ENCODE peak calls at places on chromosome 15, in four cellular contexts. One of them, this sample, is unnamed.

GRCh38 chr15:71443538-71443937 is 328.3 kb downstream of the THSD4 start:
- DNase-seq in caudate nucleus: no peak
- DNase-seq in neural crest cell: peak; percentile 65
- DNase-seq in progenitor cell of endocrine pancreas: peak; percentile 43
- DNase-seq in this sample: no peak

GRCh38 chr15:89680282-89680873 is 1.2 kb upstream of the PLIN1 start:
- DNase-seq in caudate nucleus: no peak
- DNase-seq in neural crest cell: no peak
- DNase-seq in progenitor cell of endocrine pancreas: no peak
- DNase-seq in this sample: peak; percentile 66

GRCh38 chr15:96737408-96737807 is 406.9 kb downstream of the NR2F2 start:
- DNase-seq in caudate nucleus: no peak
- DNase-seq in neural crest cell: no peak
- DNase-seq in progenitor cell of endocrine pancreas: no peak
- DNase-seq in this sample: no peak

GRCh38 chr15:95930659-95931375 is 399.7 kb upstream of the NR2F2 start:
- DNase-seq in caudate nucleus: no peak
- DNase-seq in neural crest cell: no peak
- DNase-seq in progenitor cell of endocrine pancreas: no peak
- DNase-seq in this sample: no peak

GRCh38 chr15:38481761-38482160 is 27.8 kb downstream of the FAM98B start:
- DNase-seq in caudate nucleus: no peak
- DNase-seq in neural crest cell: no peak
- DNase-seq in progenitor cell of endocrine pancreas: no peak
- DNase-seq in this sample: no peak

GRCh38 chr15:81256916-81257315 is 60.2 kb downstream of the IL16 start:
- DNase-seq in caudate nucleus: no peak
- DNase-seq in neural crest cell: no peak
- DNase-seq in progenitor cell of endocrine pancreas: no peak
- DNase-seq in this sample: no peak

GRCh38 chr15:64681424-64682024 is 93.9 kb downstream of the RBPMS2 start:
- DNase-seq in caudate nucleus: no peak
- DNase-seq in neural crest cell: peak; percentile 38
- DNase-seq in progenitor cell of endocrine pancreas: peak; percentile 28
- DNase-seq in this sample: no peak

GRCh38 chr15:35555244-35555643 is 9.3 kb upstream of the DPH6 start:
- DNase-seq in caudate nucleus: no peak
- DNase-seq in neural crest cell: no peak
- DNase-seq in progenitor cell of endocrine pancreas: no peak
- DNase-seq in this sample: no peak

GRCh38 chr15:94535298-94536048 is 304.1 kb downstream of the MCTP2 start:
- DNase-seq in caudate nucleus: no peak
- DNase-seq in neural crest cell: no peak
- DNase-seq in progenitor cell of endocrine pancreas: no peak
- DNase-seq in this sample: no peak

GRCh38 chr15:63995789-63996188 is 50.5 kb downstream of the DAPK2 start:
- DNase-seq in caudate nucleus: no peak
- DNase-seq in neural crest cell: no peak
- DNase-seq in progenitor cell of endocrine pancreas: no peak
- DNase-seq in this sample: no peak

GRCh38 chr15:85623648-85624047 is 171.1 kb downstream of the KLHL25 start:
- DNase-seq in caudate nucleus: no peak
- DNase-seq in neural crest cell: no peak
- DNase-seq in progenitor cell of endocrine pancreas: no peak
- DNase-seq in this sample: no peak

GRCh38 chr15:77032052-77032646 is 37.2 kb downstream of the PSTPIP1 start:
- DNase-seq in caudate nucleus: no peak
- DNase-seq in neural crest cell: no peak
- DNase-seq in progenitor cell of endocrine pancreas: peak; percentile 8
- DNase-seq in this sample: no peak

GRCh38 chr15:33506781-33507180 is 196.0 kb downstream of the RYR3 start:
- DNase-seq in caudate nucleus: no peak
- DNase-seq in neural crest cell: no peak
- DNase-seq in progenitor cell of endocrine pancreas: no peak
- DNase-seq in this sample: no peak

GRCh38 chr15:98884894-98885293 is 122.7 kb downstream of the PGPEP1L start:
- DNase-seq in caudate nucleus: no peak
- DNase-seq in neural crest cell: no peak
- DNase-seq in progenitor cell of endocrine pancreas: no peak
- DNase-seq in this sample: no peak

GRCh38 chr15:52498700-52499099 is 30.0 kb downstream of the MYO5A start:
- DNase-seq in caudate nucleus: no peak
- DNase-seq in neural crest cell: no peak
- DNase-seq in progenitor cell of endocrine pancreas: no peak
- DNase-seq in this sample: no peak

GRCh38 chr15:85752591-85752990 is 42.1 kb downstream of the KLHL25 start:
- DNase-seq in caudate nucleus: no peak
- DNase-seq in neural crest cell: no peak
- DNase-seq in progenitor cell of endocrine pancreas: no peak
- DNase-seq in this sample: no peak

GRCh38 chr15:52417501-52417900 is 111.2 kb downstream of the MYO5A start:
- DNase-seq in caudate nucleus: no peak
- DNase-seq in neural crest cell: no peak
- DNase-seq in progenitor cell of endocrine pancreas: no peak
- DNase-seq in this sample: no peak

GRCh38 chr15:44812029-44812517 is 75.7 kb downstream of the TRIM69 start:
- DNase-seq in caudate nucleus: no peak
- DNase-seq in neural crest cell: no peak
- DNase-seq in progenitor cell of endocrine pancreas: no peak
- DNase-seq in this sample: no peak

GRCh38 chr15:33031324-33031736 is 163.2 kb downstream of the FMN1 start:
- DNase-seq in caudate nucleus: no peak
- DNase-seq in neural crest cell: no peak
- DNase-seq in progenitor cell of endocrine pancreas: no peak
- DNase-seq in this sample: no peak

GRCh38 chr15:33467816-33468163 is 157.0 kb downstream of the RYR3 start:
- DNase-seq in caudate nucleus: no peak
- DNase-seq in neural crest cell: no peak
- DNase-seq in progenitor cell of endocrine pancreas: no peak
- DNase-seq in this sample: no peak

GRCh38 chr15:49215768-49216739 is 46.0 kb downstream of the GALK2 start:
- DNase-seq in caudate nucleus: no peak
- DNase-seq in neural crest cell: no peak
- DNase-seq in progenitor cell of endocrine pancreas: no peak
- DNase-seq in this sample: no peak

GRCh38 chr15:68210821-68211655 is 5.9 kb upstream of the CALML4 start:
- DNase-seq in caudate nucleus: peak; percentile 62
- DNase-seq in neural crest cell: peak; percentile 72
- DNase-seq in progenitor cell of endocrine pancreas: peak; percentile 63
- DNase-seq in this sample: peak; percentile 63

GRCh38 chr15:92095691-92096090 is 242.2 kb downstream of the SLCO3A1 start:
- DNase-seq in caudate nucleus: no peak
- DNase-seq in neural crest cell: no peak
- DNase-seq in progenitor cell of endocrine pancreas: no peak
- DNase-seq in this sample: no peak

GRCh38 chr15:85330941-85331588 is 49.3 kb upstream of the AKAP13 start:
- DNase-seq in caudate nucleus: no peak
- DNase-seq in neural crest cell: peak; percentile 68
- DNase-seq in progenitor cell of endocrine pancreas: peak; percentile 57
- DNase-seq in this sample: peak; percentile 27

GRCh38 chr15:56950979-56951378 is 32.5 kb downstream of the TCF12 start:
- DNase-seq in caudate nucleus: no peak
- DNase-seq in neural crest cell: no peak
- DNase-seq in progenitor cell of endocrine pancreas: no peak
- DNase-seq in this sample: no peak

GRCh38 chr15:90710436-90710835 is 6.7 kb upstream of the BLM start:
- DNase-seq in caudate nucleus: no peak
- DNase-seq in neural crest cell: no peak
- DNase-seq in progenitor cell of endocrine pancreas: no peak
- DNase-seq in this sample: no peak

GRCh38 chr15:34239151-34239761 is 14.4 kb downstream of the EMC4 start:
- DNase-seq in caudate nucleus: no peak
- DNase-seq in neural crest cell: no peak
- DNase-seq in progenitor cell of endocrine pancreas: no peak
- DNase-seq in this sample: no peak

GRCh38 chr15:99943466-99943865 is 210.2 kb upstream of the LYSMD4 start:
- DNase-seq in caudate nucleus: no peak
- DNase-seq in neural crest cell: no peak
- DNase-seq in progenitor cell of endocrine pancreas: no peak
- DNase-seq in this sample: no peak

GRCh38 chr15:95684693-95685115 is 645.8 kb upstream of the NR2F2 start:
- DNase-seq in caudate nucleus: no peak
- DNase-seq in neural crest cell: no peak
- DNase-seq in progenitor cell of endocrine pancreas: no peak
- DNase-seq in this sample: no peak

GRCh38 chr15:63509933-63510547 is 5.6 kb downstream of the USP3 start:
- DNase-seq in caudate nucleus: no peak
- DNase-seq in neural crest cell: no peak
- DNase-seq in progenitor cell of endocrine pancreas: no peak
- DNase-seq in this sample: no peak

GRCh38 chr15:67149859-67150824 is 84.7 kb downstream of the SMAD3 start:
- DNase-seq in caudate nucleus: no peak
- DNase-seq in neural crest cell: no peak
- DNase-seq in progenitor cell of endocrine pancreas: no peak
- DNase-seq in this sample: no peak

GRCh38 chr15:71680079-71680461 is 130.3 kb upstream of the NR2E3 start:
- DNase-seq in caudate nucleus: no peak
- DNase-seq in neural crest cell: no peak
- DNase-seq in progenitor cell of endocrine pancreas: no peak
- DNase-seq in this sample: no peak

GRCh38 chr15:35208353-35208752 is 123.3 kb upstream of the NANOGP8 start:
- DNase-seq in caudate nucleus: no peak
- DNase-seq in neural crest cell: no peak
- DNase-seq in progenitor cell of endocrine pancreas: no peak
- DNase-seq in this sample: no peak

GRCh38 chr15:73688455-73688854 is 4.3 kb downstream of the CD276 start:
- DNase-seq in caudate nucleus: no peak
- DNase-seq in neural crest cell: no peak
- DNase-seq in progenitor cell of endocrine pancreas: no peak
- DNase-seq in this sample: no peak

GRCh38 chr15:29571728-29572454 is 250.4 kb downstream of the TJP1 start:
- DNase-seq in caudate nucleus: no peak
- DNase-seq in neural crest cell: peak; percentile 7
- DNase-seq in progenitor cell of endocrine pancreas: no peak
- DNase-seq in this sample: no peak

GRCh38 chr15:99016680-99017321 is 9.2 kb upstream of the PGPEP1L start:
- DNase-seq in caudate nucleus: no peak
- DNase-seq in neural crest cell: no peak
- DNase-seq in progenitor cell of endocrine pancreas: no peak
- DNase-seq in this sample: no peak

GRCh38 chr15:77506311-77507150 is 85.8 kb downstream of the HMG20A start:
- DNase-seq in caudate nucleus: no peak
- DNase-seq in neural crest cell: peak; percentile 36
- DNase-seq in progenitor cell of endocrine pancreas: no peak
- DNase-seq in this sample: no peak

GRCh38 chr15:45263854-45264253 is 11.8 kb downstream of the SLC28A2 start:
- DNase-seq in caudate nucleus: no peak
- DNase-seq in neural crest cell: no peak
- DNase-seq in progenitor cell of endocrine pancreas: no peak
- DNase-seq in this sample: no peak

GRCh38 chr15:90769375-90769774 is 52.2 kb downstream of the BLM start:
- DNase-seq in caudate nucleus: no peak
- DNase-seq in neural crest cell: no peak
- DNase-seq in progenitor cell of endocrine pancreas: no peak
- DNase-seq in this sample: no peak